ENCODE peak calls at places on chromosome 16, in eight cellular contexts. U is left ventricle myocardium inferior, C is HCT116, H is sigmoid colon, A is NT2/D1, J is GM23248, E is mammary epithelial cell, Z is endodermal cell. K is an unnamed sample.

GRCh38 chr16:61900482-61900881 is 135.8 kb downstream of the CDH8 start:
- DNase-seq in U (no peak), C (no peak), H (no peak), A (no peak), J (peak; percentile 76), E (peak; percentile 21), Z (no peak), K (no peak)

GRCh38 chr16:82082543-82083244 is 47.6 kb downstream of the HSD17B2 start:
- DNase-seq in U (no peak), C (peak; percentile 13), H (no peak), A (no peak), J (peak; percentile 66), E (peak; percentile 80), Z (no peak), K (no peak)

GRCh38 chr16:25228372-25228771 is 11.6 kb downstream of the AQP8 start:
- DNase-seq in U (no peak), C (no peak), H (no peak), A (no peak), J (no peak), E (no peak), Z (peak; percentile 73), K (no peak)

GRCh38 chr16:19367335-19367734 is 50.3 kb upstream of the TMC5 start:
- DNase-seq in U (no peak), C (no peak), H (no peak), A (no peak), J (no peak), E (no peak), Z (no peak), K (no peak)

GRCh38 chr16:11327277-11328171 is 17.7 kb upstream of the RMI2 start:
- DNase-seq in U (peak; percentile 40), C (no peak), H (no peak), A (no peak), J (no peak), E (no peak), Z (peak; percentile 51), K (peak; percentile 70)

GRCh38 chr16:51067352-51067751 is 83.7 kb downstream of the SALL1 start:
- DNase-seq in U (no peak), C (no peak), H (no peak), A (no peak), J (no peak), E (no peak), Z (no peak), K (no peak)

GRCh38 chr16:65828296-65828695 is 538.2 kb upstream of the CDH5 start:
- DNase-seq in U (no peak), C (no peak), H (no peak), A (no peak), J (no peak), E (no peak), Z (no peak), K (no peak)

GRCh38 chr16:81697886-81698635 is 81.0 kb upstream of the PLCG2 start:
- DNase-seq in U (no peak), C (no peak), H (no peak), A (no peak), J (no peak), E (no peak), Z (no peak), K (peak; percentile 55)

GRCh38 chr16:79600636-79601091 is at the start of gene MAF:
- DNase-seq in U (peak; percentile 89), C (no peak), H (peak; percentile 95), A (peak; percentile 68), J (peak; percentile 68), E (peak; percentile 94), Z (peak; percentile 91), K (peak; percentile 89)

GRCh38 chr16:85535352-85536072 is 77.6 kb upstream of the GSE1 start:
- DNase-seq in U (no peak), C (no peak), H (peak; percentile 67), A (no peak), J (no peak), E (no peak), Z (peak; percentile 81), K (no peak)

GRCh38 chr16:3171181-3171854 is 16.7 kb upstream of the OR1F1 start:
- DNase-seq in U (no peak), C (no peak), H (peak; percentile 52), A (no peak), J (peak; percentile 26), E (no peak), Z (no peak), K (no peak)

GRCh38 chr16:3171855-3172593 is 16.0 kb upstream of the OR1F1 start:
- DNase-seq in U (no peak), C (no peak), H (peak; percentile 51), A (no peak), J (peak; percentile 15), E (peak; percentile 84), Z (peak; percentile 92), K (no peak)

GRCh38 chr16:3168706-3169105 is 19.3 kb upstream of the OR1F1 start:
- DNase-seq in U (no peak), C (no peak), H (no peak), A (no peak), J (no peak), E (no peak), Z (no peak), K (no peak)

GRCh38 chr16:3173892-3174617 is 13.9 kb upstream of the OR1F1 start:
- DNase-seq in U (no peak), C (no peak), H (peak; percentile 48), A (peak; percentile 83), J (peak; percentile 22), E (peak; percentile 46), Z (peak; percentile 95), K (no peak)

GRCh38 chr16:3170440-3171180 is 17.4 kb upstream of the OR1F1 start:
- DNase-seq in U (no peak), C (no peak), H (peak; percentile 65), A (no peak), J (peak; percentile 38), E (no peak), Z (peak; percentile 69), K (no peak)
- H3K4me3 ChIP-seq in U (peak overlapping the region; percentile 37), C (no peak overlapping the region), H (no peak overlapping the region), A (peak overlapping the region; percentile 49), J (peak overlapping the region; percentile 22), E (no peak overlapping the region), Z (peak overlapping the region; percentile 71), K (peak overlapping the region; percentile 6)

GRCh38 chr16:3022208-3022696 is 1.5 kb downstream of the HCFC1R1 start:
- DNase-seq in U (peak; percentile 88), C (peak; percentile 82), H (peak; percentile 96), A (no peak), J (peak; percentile 98), E (peak; percentile 92), Z (peak; percentile 95), K (peak; percentile 96)
- H3K4me1 ChIP-seq in U (peaks cover 62% of the 10 kb centered on the region), C (peaks cover 59% of the 10 kb centered on the region), H (peaks cover 51% of the 10 kb centered on the region), A (peaks cover 9% of the 10 kb centered on the region), J (peaks cover 9% of the 10 kb centered on the region), E (peaks cover 22% of the 10 kb centered on the region), Z (peaks cover 12% of the 10 kb centered on the region), K (peaks cover 10% of the 10 kb centered on the region)

GRCh38 chr16:57713596-57713995 is 19.0 kb downstream of the DRC7 start:
- DNase-seq in U (no peak), C (no peak), H (no peak), A (no peak), J (no peak), E (no peak), Z (no peak), K (no peak)
- H3K27me3 ChIP-seq in U (peaks cover 8% of the 10 kb centered on the region), C (peaks cover 14% of the 10 kb centered on the region), H (no peaks in the 10 kb centered on the region), A (peaks cover 4% of the 10 kb centered on the region), J (peaks cover 69% of the 10 kb centered on the region), E (peaks cover 3% of the 10 kb centered on the region), Z (no peaks in the 10 kb centered on the region), K (no peaks in the 10 kb centered on the region)

GRCh38 chr16:89422905-89423630 is 67.3 kb downstream of the ANKRD11 start:
- DNase-seq in U (no peak), C (no peak), H (no peak), A (no peak), J (peak; percentile 68), E (peak; percentile 63), Z (no peak), K (peak; percentile 39)

GRCh38 chr16:89425523-89425922 is 64.8 kb downstream of the ANKRD11 start:
- DNase-seq in U (no peak), C (no peak), H (no peak), A (no peak), J (no peak), E (no peak), Z (no peak), K (no peak)

GRCh38 chr16:89420204-89420603 is 70.2 kb downstream of the ANKRD11 start:
- DNase-seq in U (no peak), C (no peak), H (no peak), A (no peak), J (no peak), E (no peak), Z (no peak), K (no peak)

GRCh38 chr16:89423709-89424260 is 66.6 kb downstream of the ANKRD11 start:
- DNase-seq in U (peak; percentile 4), C (no peak), H (no peak), A (no peak), J (no peak), E (no peak), Z (no peak), K (no peak)

DNA sequence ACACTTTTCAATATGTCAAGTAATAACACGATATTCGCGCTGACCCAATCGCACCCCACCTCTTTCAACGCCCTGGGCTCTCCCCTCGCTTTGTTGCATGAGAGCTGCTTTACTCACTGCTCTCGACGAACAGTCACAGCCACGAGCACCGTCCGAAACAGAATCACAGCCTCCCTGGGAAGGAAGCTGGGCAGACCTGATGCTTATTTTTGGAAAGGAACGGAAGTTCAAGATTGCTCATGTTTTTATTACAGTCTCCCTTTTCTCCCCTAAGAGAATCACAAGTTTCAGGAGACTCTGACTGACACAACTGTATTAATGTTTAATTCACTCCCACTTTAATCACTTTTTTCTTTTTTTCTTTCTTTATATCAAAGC is 67.8 kb downstream of the ANKRD11 start:
- DNase-seq in U (no peak), C (no peak), H (no peak), A (no peak), J (peak; percentile 56), E (no peak), Z (no peak), K (peak; percentile 42)
- H3K4me3 ChIP-seq in U (no peak overlapping the region), C (no peak overlapping the region), H (no peak overlapping the region), A (no peak overlapping the region), J (no peak overlapping the region), E (no peak overlapping the region), Z (no peak overlapping the region), K (no peak overlapping the region)

K was measured in right cardiac atrium.